ENCODE peak calls at places on chromosomes 12 and 14, in eight cellular contexts. L is heart left ventricle; I is iris pigment epithelial cell; J is psoas muscle; P is IMR-90; C is pulmonary artery endothelial cell; G is T-helper 1 cell; H is stimulated activated CD4-positive, alpha-beta T cell treated with anti-CD3 and anti-CD28 coated beads, Interleukin-2, amount 100 ng/mL, for 48 hours. Q is an unnamed sample.

GRCh38 chr14:79051711-79052094 is 881.5 kb downstream of the NRXN3 start:
- DNase-seq in L (no peak), I (no peak), J (no peak), P (no peak), C (no peak), G (no peak), H (no peak), Q (no peak)

GRCh38 chr12:107503129-107503850 is 182.3 kb upstream of the PWP1 start:
- DNase-seq in L (no peak), I (no peak), J (no peak), P (no peak), C (no peak), G (no peak), H (no peak), Q (no peak)

GRCh38 chr12:53984901-53985357 is at the start of gene HOXC10:
- DNase-seq in L (peak), I (peak), J (peak), P (peak), C (peak), G (peak), H (peak), Q (peak)

GRCh38 chr12:4274960-4275868 is 1.7 kb downstream of the CCND2 start:
- DNase-seq in L (no peak), I (peak), J (no peak), P (peak), C (no peak), G (no peak), H (no peak), Q (peak)

GRCh38 chr12:67091204-67091603 is 178.0 kb upstream of the CAND1 start:
- DNase-seq in L (no peak), I (no peak), J (no peak), P (no peak), C (no peak), G (no peak), H (no peak), Q (peak)

GRCh38 chr12:52050116-52050770 is 999 bp upstream of the NR4A1 start:
- DNase-seq in L (peak), I (no peak), J (no peak), P (peak), C (no peak), G (no peak), H (no peak), Q (no peak)

GRCh38 chr12:53190108-53190729 is 9.5 kb upstream of the CSAD start:
- DNase-seq in L (peak), I (peak), J (peak), P (peak), C (no peak), G (peak), H (no peak), Q (peak)

GRCh38 chr12:25682421-25682820 is 129.3 kb upstream of the LMNTD1 start:
- DNase-seq in L (no peak), I (no peak), J (no peak), P (peak), C (no peak), G (no peak), H (no peak), Q (no peak)

GRCh38 chr12:103800252-103800771 is 40.7 kb downstream of the NT5DC3 start:
- DNase-seq in L (peak), I (peak), J (peak), P (peak), C (peak), G (no peak), H (no peak), Q (peak)

GRCh38 chr12:76921072-76921471 is 42.3 kb upstream of the CSRP2 start:
- DNase-seq in L (no peak), I (no peak), J (no peak), P (no peak), C (no peak), G (no peak), H (no peak), Q (no peak)

GRCh38 chr12:100173111-100173510 is 27.5 kb upstream of the ACTR6 start:
- DNase-seq in L (no peak), I (no peak), J (no peak), P (no peak), C (no peak), G (no peak), H (no peak), Q (no peak)

GRCh38 chr12:102964872-102965271 is 7.4 kb downstream of the ASCL1 start:
- DNase-seq in L (no peak), I (no peak), J (no peak), P (no peak), C (no peak), G (no peak), H (no peak), Q (peak)

GRCh38 chr12:106331594-106331993 is 26.0 kb upstream of the POLR3B start:
- DNase-seq in L (no peak), I (no peak), J (no peak), P (no peak), C (no peak), G (no peak), H (no peak), Q (no peak)

GRCh38 chr14:104824353-104824997 is 23.6 kb downstream of the ZBTB42 start:
- DNase-seq in L (no peak), I (no peak), J (no peak), P (no peak), C (no peak), G (no peak), H (no peak), Q (no peak)

GRCh38 chr14:101078892-101079221 is 175.3 kb upstream of the RTL1 start:
- DNase-seq in L (no peak), I (no peak), J (no peak), P (no peak), C (no peak), G (no peak), H (no peak), Q (no peak)

GRCh38 chr14:103528158-103528511 is 861 bp upstream of the TRMT61A start:
- DNase-seq in L (no peak), I (no peak), J (no peak), P (no peak), C (no peak), G (no peak), H (no peak), Q (no peak)

GRCh38 chr12:94240171-94240570 is 91.8 kb downstream of the PLXNC1 start:
- DNase-seq in L (no peak), I (no peak), J (no peak), P (no peak), C (no peak), G (no peak), H (no peak), Q (no peak)

GRCh38 chr12:113073586-113073985 is 17.1 kb downstream of the DTX1 start:
- DNase-seq in L (no peak), I (no peak), J (peak), P (no peak), C (no peak), G (no peak), H (no peak), Q (no peak)

GRCh38 chr14:61178226-61179060 is 102.7 kb downstream of the TMEM30B start:
- DNase-seq in L (no peak), I (peak), J (no peak), P (peak), C (peak), G (no peak), H (peak), Q (peak)

GRCh38 chr12:57836442-57837375 is 9.8 kb downstream of the CTDSP2 start:
- DNase-seq in L (peak), I (peak), J (peak), P (peak), C (peak), G (no peak), H (no peak), Q (peak)

GRCh38 chr14:65791551-65791981 is 379.0 kb downstream of the FUT8 start:
- DNase-seq in L (no peak), I (peak), J (no peak), P (peak), C (peak), G (peak), H (no peak), Q (peak)

GRCh38 chr12:79725987-79726386 is 35.2 kb upstream of the PAWR start:
- DNase-seq in L (no peak), I (peak), J (no peak), P (peak), C (no peak), G (no peak), H (no peak), Q (peak)

GRCh38 chr14:59359451-59360124 is 105.6 kb downstream of the GPR135 start:
- DNase-seq in L (no peak), I (no peak), J (no peak), P (no peak), C (no peak), G (no peak), H (no peak), Q (peak)

GRCh38 chr14:72638021-72638420 is 255.9 kb downstream of the DPF3 start:
- DNase-seq in L (peak), I (peak), J (no peak), P (peak), C (no peak), G (no peak), H (no peak), Q (no peak)

GRCh38 chr12:28708918-28709371 is 440.1 kb upstream of the FAR2 start:
- DNase-seq in L (no peak), I (peak), J (no peak), P (peak), C (no peak), G (no peak), H (no peak), Q (peak)

GRCh38 chr12:18888062-18888461 is 150.1 kb downstream of the CAPZA3 start:
- DNase-seq in L (no peak), I (no peak), J (no peak), P (no peak), C (no peak), G (no peak), H (no peak), Q (peak)

GRCh38 chr12:4432878-4433820 is 12.5 kb downstream of the FGF6 start:
- DNase-seq in L (no peak), I (no peak), J (peak), P (no peak), C (no peak), G (no peak), H (no peak), Q (no peak)

GRCh38 chr12:49121047-49121696 is 10.0 kb downstream of the TUBA1B start:
- DNase-seq in L (peak), I (peak), J (no peak), P (peak), C (no peak), G (no peak), H (no peak), Q (peak)

GRCh38 chr12:1206118-1206734 is 215.2 kb downstream of the ERC1 start:
- DNase-seq in L (no peak), I (no peak), J (no peak), P (no peak), C (no peak), G (no peak), H (no peak), Q (no peak)

GRCh38 chr14:26290007-26290530 is 307.8 kb downstream of the NOVA1 start:
- DNase-seq in L (no peak), I (peak), J (no peak), P (peak), C (peak), G (no peak), H (no peak), Q (peak)

GRCh38 chr12:131287938-131288797 is 334.5 kb downstream of the ADGRD1 start:
- DNase-seq in L (peak), I (no peak), J (peak), P (no peak), C (no peak), G (no peak), H (no peak), Q (no peak)

GRCh38 chr12:68539615-68539952 is 71.1 kb upstream of the RAP1B start:
- DNase-seq in L (no peak), I (no peak), J (no peak), P (no peak), C (no peak), G (no peak), H (no peak), Q (no peak)

GRCh38 chr12:62263956-62264355 is 3.8 kb downstream of the USP15 start:
- DNase-seq in L (no peak), I (no peak), J (no peak), P (no peak), C (no peak), G (no peak), H (no peak), Q (no peak)

GRCh38 chr12:17992002-17992656 is 97.9 kb downstream of the RERGL start:
- DNase-seq in L (no peak), I (peak), J (no peak), P (peak), C (peak), G (no peak), H (peak), Q (peak)

GRCh38 chr14:60648169-60648933 is 926 bp downstream of the SIX1 start:
- DNase-seq in L (no peak), I (no peak), J (peak), P (peak), C (no peak), G (no peak), H (no peak), Q (peak)

GRCh38 chr12:110677982-110678381 is 10.9 kb downstream of the HVCN1 start:
- DNase-seq in L (no peak), I (no peak), J (no peak), P (no peak), C (no peak), G (no peak), H (no peak), Q (no peak)

Q was measured in astrocyte of the hippocampus.